ENCODE peak calls at places on chromosomes 13 and 19, in seven cellular contexts. B, T, A, I, H, D and S are unnamed samples. For H3K4me1 and H3K27me3, the result is how much of the 10 kb centered on the place peaks cover.

GRCh38 chr13:31756346-31756745 is 17.0 kb downstream of the RXFP2 start:
- DNase-seq in I (no peak), T (no peak), D (no peak), B (peak), A (no peak), H (no peak), S (no peak)

GRCh38 chr13:41017153-41017552 is 2.0 kb downstream of the ELF1 start:
- DNase-seq in B (no peak), H (peak), D (no peak), A (no peak), T (no peak), I (no peak), S (no peak)

GRCh38 chr13:23960566-23961156 is 63.4 kb upstream of the C1QTNF9B start:
- DNase-seq in B (peak), T (no peak), A (peak), D (no peak), H (no peak), I (no peak), S (peak)

GRCh38 chr13:39038569-39038898 is 278 bp downstream of the NHLRC3 start:
- DNase-seq in D (no peak), B (no peak), I (no peak), A (no peak), H (no peak), T (peak), S (no peak)

GRCh38 chr19:55461974-55462628 is 659 bp upstream of the ISOC2 start:
- DNase-seq in T (no peak), B (peak), I (no peak), A (no peak), H (no peak), D (no peak), S (no peak)

GRCh38 chr19:4139614-4140236 is 13.7 kb upstream of the CREB3L3 start:
- DNase-seq in B (peak), D (peak), A (peak), I (peak), T (peak), H (peak), S (peak)

GRCh38 chr19:56314584-56315075 is at the start of gene ZSCAN5A:
- DNase-seq in I (peak), T (peak), H (peak), B (peak), A (peak), D (peak), S (peak)

GRCh38 chr13:94217370-94217769 is 262.1 kb downstream of the DCT start:
- DNase-seq in B (no peak), A (no peak), T (no peak), I (no peak), D (no peak), H (no peak), S (no peak)

GRCh38 chr19:46032597-46033025 is 8.2 kb downstream of the IGFL4 start:
- DNase-seq in I (no peak), A (no peak), H (no peak), B (no peak), D (no peak), T (no peak), S (no peak)
- H3K4me1 ChIP-seq in I (under half), A (under half), H (under half), B (under half), D (under half), T (under half), S (under half)

GRCh38 chr13:111045170-111045569 is 69.9 kb upstream of the ARHGEF7 start:
- DNase-seq in I (no peak), A (no peak), H (no peak), B (no peak), D (no peak), T (no peak), S (no peak)
- H3K27me3 ChIP-seq in I (under half), A (under half), H (under half), B (under half), D (under half), T (under half), S (under half)

GRCh38 chr19:18292460-18292809 is 11.0 kb upstream of the JUND start:
- DNase-seq in A (no peak), T (peak), I (no peak), D (peak), B (no peak), H (no peak), S (peak)
- H3K4me1 ChIP-seq in A (under half), T (under half), I (under half), D (under half), B (under half), H (under half), S (under half)

GRCh38 chr13:99998261-99998660 is 16.7 kb downstream of the ZIC2 start:
- DNase-seq in T (no peak), D (no peak), H (no peak), A (no peak), B (no peak), I (no peak), S (no peak)
- H3K27me3 ChIP-seq in T (half or more), D (under half), H (under half), A (half or more), B (half or more), I (under half), S (under half)

GRCh38 chr19:47094557-47095517 is 18.7 kb downstream of the ZC3H4 start:
- DNase-seq in H (peak), A (no peak), D (no peak), B (no peak), T (peak), I (no peak), S (no peak)

GRCh38 chr19:47093841-47094240 is 19.7 kb downstream of the ZC3H4 start:
- DNase-seq in B (no peak), A (no peak), H (no peak), D (no peak), I (no peak), T (no peak), S (no peak)

GRCh38 chr19:47097396-47098217 is 16.0 kb downstream of the ZC3H4 start:
- DNase-seq in I (no peak), A (no peak), B (no peak), T (peak), D (no peak), H (peak), S (no peak)

GRCh38 chr19:47096721-47097120 is 16.9 kb downstream of the ZC3H4 start:
- DNase-seq in A (no peak), D (no peak), H (peak), B (no peak), I (no peak), T (peak), S (no peak)

DNA sequence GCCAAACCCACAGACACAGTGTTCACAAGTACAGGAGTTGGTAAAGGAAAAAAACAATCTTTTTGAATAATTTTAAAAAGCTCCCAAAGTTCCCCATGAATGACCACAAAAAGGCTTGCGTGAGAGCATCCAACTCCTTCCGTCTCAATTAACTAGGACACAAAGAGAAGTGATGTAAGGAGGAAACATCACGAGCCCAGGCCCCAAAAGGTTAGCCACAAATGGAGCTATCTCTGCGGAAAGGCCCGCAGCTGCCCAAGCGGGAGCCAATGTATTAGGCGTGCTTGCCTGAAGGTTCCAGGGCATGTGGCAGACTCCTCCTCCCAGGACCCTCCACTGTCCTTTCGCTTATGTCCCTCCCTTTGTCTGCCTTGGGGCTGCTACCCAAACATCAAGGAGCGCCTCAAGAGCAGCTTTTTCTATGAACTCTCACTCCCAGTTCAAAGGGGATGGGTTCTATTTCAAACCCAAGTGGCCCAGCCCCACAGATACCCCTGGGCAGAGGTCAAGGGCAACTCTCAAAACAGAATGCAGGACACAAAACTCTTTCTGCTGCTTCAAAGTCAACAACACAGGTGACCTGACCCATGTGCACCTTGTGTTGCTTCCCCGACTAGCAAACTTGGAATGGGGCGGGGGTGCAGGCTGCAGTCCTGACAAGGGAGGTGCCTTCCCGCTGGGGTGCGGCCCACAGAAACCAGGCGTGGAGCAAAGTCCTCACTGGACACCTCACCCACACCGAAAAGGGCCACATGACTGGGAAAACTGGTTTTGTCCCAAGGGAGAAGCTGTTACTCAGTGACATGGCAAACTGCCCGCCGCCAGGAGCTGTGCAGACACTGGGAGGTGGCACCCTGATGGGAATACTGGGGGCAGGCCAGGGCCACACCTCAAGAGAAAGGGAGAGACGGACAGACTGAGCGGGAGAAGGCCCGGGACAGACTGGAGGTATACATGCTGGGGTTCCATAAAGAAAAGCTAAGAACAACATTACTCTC is 17.6 kb downstream of the ZC3H4 start:
- DNase-seq in D (no peak), I (no peak), H (peak), T (peak), B (peak), A (no peak), S (no peak)
- H3K4me1 ChIP-seq in D (under half), I (under half), H (half or more), T (under half), B (under half), A (under half), S (under half)

GRCh38 chr13:113116206-113116800 is 6.3 kb upstream of the F10 start:
- DNase-seq in H (peak), B (no peak), D (no peak), A (no peak), I (no peak), T (no peak), S (no peak)

GRCh38 chr13:113117956-113118327 is 4.7 kb upstream of the F10 start:
- DNase-seq in H (peak), A (no peak), T (no peak), I (no peak), B (no peak), D (no peak), S (no peak)

GRCh38 chr13:113116871-113117271 is 5.7 kb upstream of the F10 start:
- DNase-seq in A (no peak), T (no peak), D (no peak), H (peak), I (no peak), B (no peak), S (no peak)

GRCh38 chr13:113118328-113119021 is 4.1 kb upstream of the F10 start:
- DNase-seq in B (no peak), D (no peak), T (no peak), H (peak), A (no peak), I (no peak), S (no peak)

GRCh38 chr13:113117335-113117872 is 5.2 kb upstream of the F10 start:
- DNase-seq in I (no peak), A (no peak), D (peak), B (no peak), H (peak), T (no peak), S (peak)
- H3K27me3 ChIP-seq in I (under half), A (under half), D (under half), B (half or more), H (under half), T (under half), S (under half)

GRCh38 chr13:113029061-113029445 is 60.0 kb downstream of the MCF2L start:
- DNase-seq in A (no peak), B (no peak), I (no peak), D (no peak), T (no peak), H (no peak), S (no peak)

GRCh38 chr13:113027566-113027965 is 58.6 kb downstream of the MCF2L start:
- DNase-seq in B (no peak), D (no peak), I (no peak), T (no peak), A (no peak), H (no peak), S (no peak)

GRCh38 chr13:113028336-113029060 is 59.5 kb downstream of the MCF2L start:
- DNase-seq in D (no peak), A (no peak), T (no peak), B (no peak), I (no peak), H (no peak), S (no peak)

GRCh38 chr13:113027095-113027494 is 58.1 kb downstream of the MCF2L start:
- DNase-seq in D (no peak), T (no peak), I (no peak), A (no peak), B (no peak), H (no peak), S (no peak)

DNA sequence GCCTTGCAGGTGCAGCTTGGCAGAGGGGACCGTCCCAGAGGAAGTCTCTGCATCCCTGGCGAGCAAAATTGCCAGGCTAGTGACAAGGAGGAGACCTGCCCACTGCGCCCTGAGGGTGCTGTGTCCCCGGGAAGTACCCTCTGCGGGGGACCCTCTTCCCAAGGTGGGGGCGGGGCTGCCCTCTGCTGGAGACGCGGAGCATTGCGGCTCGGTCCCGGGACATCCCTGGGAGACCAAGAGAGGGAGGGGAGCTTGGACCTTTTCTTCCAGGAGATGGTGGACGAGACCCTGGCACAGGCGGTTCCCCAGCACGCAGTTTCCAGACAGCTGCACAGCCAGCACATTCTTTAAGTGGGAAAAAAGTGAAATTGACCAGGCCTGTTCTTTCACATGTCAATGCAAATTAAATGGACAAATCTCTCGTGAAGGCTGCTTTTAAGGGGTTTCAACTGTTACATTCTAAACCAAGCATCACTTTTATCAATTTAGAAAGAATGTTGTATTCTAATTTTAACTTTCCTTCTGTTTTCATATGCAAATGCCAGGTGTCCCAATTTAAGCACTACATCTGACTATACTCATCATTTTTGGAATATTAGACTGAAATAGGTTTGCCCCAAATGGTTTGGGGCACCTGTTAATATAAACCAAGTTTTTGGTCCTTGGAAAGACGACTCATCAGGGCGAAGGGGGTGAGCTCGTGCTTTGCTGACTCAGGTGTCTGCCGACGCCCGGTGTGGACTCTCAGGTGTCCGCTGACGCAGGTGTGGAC is 60.7 kb downstream of the MCF2L start:
- DNase-seq in D (peak), I (no peak), H (peak), T (peak), B (peak), A (peak), S (peak)
- H3K4me1 ChIP-seq in D (under half), I (under half), H (under half), T (under half), B (under half), A (under half), S (under half)